ENCODE peak calls at places on chromosomes 11 and 22, in seven cellular contexts. K, Z, G, E, H, F and B are unnamed samples.

GRCh38 chr22:35564975-35565867 is 24.6 kb downstream of the RASD2 start:
- DNase-seq in K (no peak), Z (no peak), G (no peak), E (peak), H (no peak), F (peak), B (peak)

GRCh38 chr22:25853902-25854301 is 111.9 kb downstream of the MYO18B start:
- DNase-seq in K (no peak), Z (no peak), G (no peak), E (no peak), H (no peak), F (no peak), B (no peak)

GRCh38 chr11:2750601-2751522 is 51.1 kb upstream of the KCNQ1OT1 start:
- DNase-seq in K (peak), Z (no peak), G (no peak), E (no peak), H (no peak), F (no peak), B (no peak)

GRCh38 chr11:94671553-94672366 is 96.4 kb upstream of the AMOTL1 start:
- DNase-seq in K (no peak), Z (no peak), G (peak), E (peak), H (no peak), F (no peak), B (peak)

GRCh38 chr22:38036392-38037062 is 20.7 kb upstream of the PICK1 start:
- DNase-seq in K (no peak), Z (no peak), G (no peak), E (no peak), H (no peak), F (no peak), B (no peak)

GRCh38 chr22:36017661-36018091 is 10.9 kb downstream of the RBFOX2 start:
- DNase-seq in K (no peak), Z (no peak), G (no peak), E (no peak), H (no peak), F (no peak), B (no peak)

GRCh38 chr11:110434952-110435779 is 5.4 kb downstream of the FDX1 start:
- DNase-seq in K (no peak), Z (no peak), G (no peak), E (no peak), H (no peak), F (no peak), B (no peak)

GRCh38 chr11:112523477-112523876 is 262.8 kb upstream of the PLET1 start:
- DNase-seq in K (peak), Z (peak), G (no peak), E (peak), H (no peak), F (no peak), B (peak)

GRCh38 chr11:105232021-105232420 is 92.5 kb upstream of the CARD18 start:
- DNase-seq in K (no peak), Z (no peak), G (no peak), E (peak), H (no peak), F (no peak), B (no peak)

GRCh38 chr22:46370584-46371373 is 35.3 kb downstream of the TRMU start:
- DNase-seq in K (no peak), Z (no peak), G (no peak), E (no peak), H (no peak), F (no peak), B (no peak)

GRCh38 chr11:2368178-2368850 is 8.8 kb upstream of the CD81 start:
- DNase-seq in K (no peak), Z (no peak), G (no peak), E (no peak), H (no peak), F (no peak), B (no peak)

GRCh38 chr11:112210890-112211289 is 15.3 kb upstream of the PTS start:
- DNase-seq in K (no peak), Z (no peak), G (no peak), E (no peak), H (no peak), F (no peak), B (no peak)

GRCh38 chr11:19819148-19819547 is 106.5 kb downstream of the NAV2 start:
- DNase-seq in K (no peak), Z (no peak), G (no peak), E (no peak), H (no peak), F (no peak), B (no peak)

GRCh38 chr22:40326905-40327735 is 19.2 kb upstream of the ADSL start:
- DNase-seq in K (no peak), Z (no peak), G (no peak), E (no peak), H (no peak), F (peak), B (peak)

GRCh38 chr11:108751444-108751843 is 86.6 kb downstream of the DDX10 start:
- DNase-seq in K (no peak), Z (no peak), G (no peak), E (no peak), H (no peak), F (no peak), B (no peak)

GRCh38 chr11:2466869-2467694 is 22.3 kb downstream of the KCNQ1 start:
- DNase-seq in K (no peak), Z (peak), G (no peak), E (no peak), H (no peak), F (no peak), B (no peak)

GRCh38 chr11:66225054-66225453 is 43.4 kb upstream of the RAB1B start:
- DNase-seq in K (no peak), Z (no peak), G (no peak), E (no peak), H (no peak), F (no peak), B (no peak)

GRCh38 chr22:27116295-27116694 is 458.9 kb downstream of the MIAT start:
- DNase-seq in K (no peak), Z (peak), G (no peak), E (no peak), H (no peak), F (no peak), B (peak)

GRCh38 chr22:31490496-31490925 is 869 bp upstream of the EIF4ENIF1 start:
- DNase-seq in K (peak), Z (peak), G (peak), E (peak), H (peak), F (peak), B (peak)

GRCh38 chr11:46970913-46971625 is 34.5 kb downstream of the CSTPP1 start:
- DNase-seq in K (no peak), Z (no peak), G (no peak), E (no peak), H (no peak), F (no peak), B (no peak)

GRCh38 chr11:130786586-130786985 is 129.7 kb downstream of the SNX19 start:
- DNase-seq in K (peak), Z (no peak), G (no peak), E (no peak), H (no peak), F (no peak), B (no peak)

GRCh38 chr11:67290801-67291200 is 1.7 kb downstream of the ANKRD13D start:
- DNase-seq in K (peak), Z (no peak), G (no peak), E (no peak), H (no peak), F (peak), B (no peak)

GRCh38 chr22:41380993-41381328 is 781 bp upstream of the TEF start:
- DNase-seq in K (peak), Z (peak), G (peak), E (peak), H (no peak), F (peak), B (peak)

GRCh38 chr11:76990628-76991027 is 43.6 kb upstream of the B3GNT6 start:
- DNase-seq in K (no peak), Z (no peak), G (no peak), E (no peak), H (no peak), F (no peak), B (no peak)

GRCh38 chr11:45106440-45106839 is 40.0 kb upstream of the PRDM11 start:
- DNase-seq in K (no peak), Z (no peak), G (no peak), E (no peak), H (no peak), F (no peak), B (no peak)

GRCh38 chr11:11170352-11171084 is 182.5 kb downstream of the CSNK2A3 start:
- DNase-seq in K (no peak), Z (no peak), G (no peak), E (no peak), H (no peak), F (no peak), B (no peak)

GRCh38 chr22:47446331-47446730 is 683.9 kb downstream of the TBC1D22A start:
- DNase-seq in K (no peak), Z (no peak), G (no peak), E (no peak), H (no peak), F (no peak), B (no peak)

GRCh38 chr11:3159296-3160190 is 5.6 kb downstream of the OSBPL5 start:
- DNase-seq in K (peak), Z (no peak), G (no peak), E (no peak), H (no peak), F (peak), B (no peak)

GRCh38 chr22:50529416-50530279 is at the start of gene TYMP:
- DNase-seq in K (peak), Z (no peak), G (no peak), E (peak), H (peak), F (no peak), B (no peak)

GRCh38 chr11:127620660-127621059 is 620.1 kb upstream of the KIRREL3 start:
- DNase-seq in K (no peak), Z (peak), G (no peak), E (no peak), H (no peak), F (peak), B (peak)

GRCh38 chr11:47060807-47061206 is 115.9 kb downstream of the ARFGAP2 start:
- DNase-seq in K (no peak), Z (peak), G (peak), E (peak), H (no peak), F (peak), B (peak)

GRCh38 chr11:124644426-124645280 is 22.0 kb downstream of the TBRG1 start:
- DNase-seq in K (peak), Z (peak), G (peak), E (peak), H (no peak), F (peak), B (peak)

GRCh38 chr11:65225284-65226102 is 36.3 kb upstream of the POLA2 start:
- DNase-seq in K (peak), Z (no peak), G (peak), E (peak), H (peak), F (peak), B (peak)